ENCODE peak calls at places on chromosomes 12 and 14, in seven cellular contexts. One of them, this sample, is unnamed.

GRCh38 chr12:123971770-123972447 is 722 bp downstream of the CCDC92 start:
- DNase-seq in IMR-90: peak; percentile 50
- DNase-seq in H9: peak; percentile 96
- DNase-seq in mesenchymal stem cell: peak; percentile 63
- DNase-seq in mesendoderm: peak; percentile 94
- DNase-seq in H1: peak; percentile 85
- DNase-seq in neuronal stem cell: peak; percentile 49
- DNase-seq in this sample: peak; percentile 47

GRCh38 chr14:58216544-58216943 is 16.6 kb downstream of the ACTR10 start:
- DNase-seq in IMR-90: peak; percentile 32
- DNase-seq in H9: no peak
- DNase-seq in mesenchymal stem cell: peak; percentile 30
- DNase-seq in mesendoderm: no peak
- DNase-seq in H1: no peak
- DNase-seq in neuronal stem cell: no peak
- DNase-seq in this sample: no peak

GRCh38 chr12:96578526-96579125 is 89.2 kb downstream of the CFAP54 start:
- DNase-seq in IMR-90: peak; percentile 64
- DNase-seq in H9: no peak
- DNase-seq in mesenchymal stem cell: peak; percentile 65
- DNase-seq in mesendoderm: peak; percentile 69
- DNase-seq in H1: no peak
- DNase-seq in neuronal stem cell: peak; percentile 43
- DNase-seq in this sample: no peak

GRCh38 chr14:81384900-81385299 is 15.2 kb downstream of the STON2 start:
- DNase-seq in IMR-90: no peak
- DNase-seq in H9: no peak
- DNase-seq in mesenchymal stem cell: no peak
- DNase-seq in mesendoderm: no peak
- DNase-seq in H1: no peak
- DNase-seq in neuronal stem cell: no peak
- DNase-seq in this sample: no peak

GRCh38 chr12:105485321-105485910 is 154.9 kb downstream of the C12orf75 start:
- DNase-seq in IMR-90: peak; percentile 65
- DNase-seq in H9: no peak
- DNase-seq in mesenchymal stem cell: peak; percentile 41
- DNase-seq in mesendoderm: peak; percentile 62
- DNase-seq in H1: no peak
- DNase-seq in neuronal stem cell: no peak
- DNase-seq in this sample: peak; percentile 92

GRCh38 chr14:68365228-68365627 is 427.6 kb downstream of the ZFP36L1 start:
- DNase-seq in IMR-90: peak; percentile 82
- DNase-seq in H9: no peak
- DNase-seq in mesenchymal stem cell: peak; percentile 79
- DNase-seq in mesendoderm: no peak
- DNase-seq in H1: no peak
- DNase-seq in neuronal stem cell: no peak
- DNase-seq in this sample: peak; percentile 84

GRCh38 chr12:17528394-17528793 is 561.6 kb downstream of the RERGL start:
- DNase-seq in IMR-90: no peak
- DNase-seq in H9: peak; percentile 48
- DNase-seq in mesenchymal stem cell: no peak
- DNase-seq in mesendoderm: peak; percentile 71
- DNase-seq in H1: no peak
- DNase-seq in neuronal stem cell: no peak
- DNase-seq in this sample: no peak

GRCh38 chr12:58253663-58254062 is 312.3 kb downstream of the ATP23 start:
- DNase-seq in IMR-90: no peak
- DNase-seq in H9: no peak
- DNase-seq in mesenchymal stem cell: no peak
- DNase-seq in mesendoderm: no peak
- DNase-seq in H1: no peak
- DNase-seq in neuronal stem cell: no peak
- DNase-seq in this sample: no peak

GRCh38 chr12:121282072-121282742 is 14.3 kb downstream of the CAMKK2 start:
- DNase-seq in IMR-90: no peak
- DNase-seq in H9: no peak
- DNase-seq in mesenchymal stem cell: no peak
- DNase-seq in mesendoderm: peak; percentile 30
- DNase-seq in H1: no peak
- DNase-seq in neuronal stem cell: no peak
- DNase-seq in this sample: no peak

GRCh38 chr12:27474344-27474743 is 27.8 kb downstream of the SMCO2 start:
- DNase-seq in IMR-90: peak; percentile 85
- DNase-seq in H9: no peak
- DNase-seq in mesenchymal stem cell: peak; percentile 86
- DNase-seq in mesendoderm: no peak
- DNase-seq in H1: no peak
- DNase-seq in neuronal stem cell: no peak
- DNase-seq in this sample: no peak

GRCh38 chr12:29070309-29070708 is 78.8 kb upstream of the FAR2 start:
- DNase-seq in IMR-90: no peak
- DNase-seq in H9: no peak
- DNase-seq in mesenchymal stem cell: no peak
- DNase-seq in mesendoderm: no peak
- DNase-seq in H1: no peak
- DNase-seq in neuronal stem cell: no peak
- DNase-seq in this sample: no peak

GRCh38 chr14:101588286-101588975 is 27.1 kb downstream of the DIO3 start:
- DNase-seq in IMR-90: no peak
- DNase-seq in H9: no peak
- DNase-seq in mesenchymal stem cell: no peak
- DNase-seq in mesendoderm: no peak
- DNase-seq in H1: no peak
- DNase-seq in neuronal stem cell: no peak
- DNase-seq in this sample: no peak

GRCh38 chr14:64857979-64858740 is 21.5 kb downstream of the SPTB start:
- DNase-seq in IMR-90: no peak
- DNase-seq in H9: no peak
- DNase-seq in mesenchymal stem cell: no peak
- DNase-seq in mesendoderm: peak; percentile 55
- DNase-seq in H1: no peak
- DNase-seq in neuronal stem cell: no peak
- DNase-seq in this sample: no peak

GRCh38 chr14:36525746-36526099 is 5.7 kb upstream of the NKX2-1 start:
- DNase-seq in IMR-90: no peak
- DNase-seq in H9: no peak
- DNase-seq in mesenchymal stem cell: no peak
- DNase-seq in mesendoderm: no peak
- DNase-seq in H1: no peak
- DNase-seq in neuronal stem cell: no peak
- DNase-seq in this sample: no peak

GRCh38 chr14:53879747-53880146 is 76.9 kb downstream of the BMP4 start:
- DNase-seq in IMR-90: no peak
- DNase-seq in H9: no peak
- DNase-seq in mesenchymal stem cell: no peak
- DNase-seq in mesendoderm: no peak
- DNase-seq in H1: no peak
- DNase-seq in neuronal stem cell: no peak
- DNase-seq in this sample: no peak
- H3K23ac ChIP-seq in IMR-90: no peak overlapping the region
- H3K23ac ChIP-seq in H9: no peak overlapping the region
- H3K23ac ChIP-seq in mesenchymal stem cell: no peak overlapping the region
- H3K23ac ChIP-seq in mesendoderm: no peak overlapping the region
- H3K23ac ChIP-seq in H1: no peak overlapping the region
- H3K23ac ChIP-seq in neuronal stem cell: no peak overlapping the region
- H3K23ac ChIP-seq in this sample: no peak overlapping the region

DNA sequence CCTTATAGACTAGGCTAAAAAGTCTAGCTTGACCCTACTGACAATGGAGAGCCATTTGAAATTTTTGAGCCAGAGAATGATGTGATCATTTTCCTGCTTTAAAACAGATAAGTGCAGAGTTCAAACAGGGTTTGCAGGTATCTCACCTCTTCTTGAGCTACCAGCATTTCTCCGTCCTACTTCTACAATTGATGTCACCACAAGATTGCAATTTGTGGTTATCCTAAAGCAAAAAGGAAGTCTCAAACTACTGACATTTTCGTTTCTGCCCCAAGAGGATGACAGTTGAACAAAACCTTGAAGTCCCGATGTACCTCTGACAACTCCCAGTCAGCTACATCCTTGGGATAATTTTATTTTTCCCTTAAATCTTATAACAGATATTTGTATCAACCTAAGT is 86.7 kb downstream of the PTGER2 start:
- DNase-seq in IMR-90: no peak
- DNase-seq in H9: no peak
- DNase-seq in mesenchymal stem cell: no peak
- DNase-seq in mesendoderm: no peak
- DNase-seq in H1: no peak
- DNase-seq in neuronal stem cell: no peak
- DNase-seq in this sample: no peak
- H3K23ac ChIP-seq in IMR-90: no peak overlapping the region
- H3K23ac ChIP-seq in H9: no peak overlapping the region
- H3K23ac ChIP-seq in mesenchymal stem cell: no peak overlapping the region
- H3K23ac ChIP-seq in mesendoderm: no peak overlapping the region
- H3K23ac ChIP-seq in H1: no peak overlapping the region
- H3K23ac ChIP-seq in neuronal stem cell: no peak overlapping the region
- H3K23ac ChIP-seq in this sample: no peak overlapping the region

GRCh38 chr12:93443576-93443975 is 1.8 kb upstream of the UBE2N start:
- DNase-seq in IMR-90: no peak
- DNase-seq in H9: no peak
- DNase-seq in mesenchymal stem cell: no peak
- DNase-seq in mesendoderm: no peak
- DNase-seq in H1: no peak
- DNase-seq in neuronal stem cell: no peak
- DNase-seq in this sample: no peak
- H3K23ac ChIP-seq in IMR-90: no peak overlapping the region
- H3K23ac ChIP-seq in H9: no peak overlapping the region
- H3K23ac ChIP-seq in mesenchymal stem cell: no peak overlapping the region
- H3K23ac ChIP-seq in mesendoderm: no peak overlapping the region
- H3K23ac ChIP-seq in H1: no peak overlapping the region
- H3K23ac ChIP-seq in neuronal stem cell: no peak overlapping the region
- H3K23ac ChIP-seq in this sample: no peak overlapping the region

GRCh38 chr14:95660550-95661515 is 25.4 kb upstream of the TCL1B start:
- DNase-seq in IMR-90: no peak
- DNase-seq in H9: no peak
- DNase-seq in mesenchymal stem cell: no peak
- DNase-seq in mesendoderm: peak; percentile 55
- DNase-seq in H1: no peak
- DNase-seq in neuronal stem cell: no peak
- DNase-seq in this sample: no peak
- H3K23ac ChIP-seq in IMR-90: no peak overlapping the region
- H3K23ac ChIP-seq in H9: no peak overlapping the region
- H3K23ac ChIP-seq in mesenchymal stem cell: no peak overlapping the region
- H3K23ac ChIP-seq in mesendoderm: peak overlapping the region; percentile 1
- H3K23ac ChIP-seq in H1: no peak overlapping the region
- H3K23ac ChIP-seq in neuronal stem cell: no peak overlapping the region
- H3K23ac ChIP-seq in this sample: no peak overlapping the region

GRCh38 chr12:15712160-15712559 is 77.0 kb downstream of the EPS8 start:
- DNase-seq in IMR-90: no peak
- DNase-seq in H9: no peak
- DNase-seq in mesenchymal stem cell: no peak
- DNase-seq in mesendoderm: no peak
- DNase-seq in H1: no peak
- DNase-seq in neuronal stem cell: no peak
- DNase-seq in this sample: no peak

GRCh38 chr12:15710860-15711510 is 78.2 kb downstream of the EPS8 start:
- DNase-seq in IMR-90: no peak
- DNase-seq in H9: no peak
- DNase-seq in mesenchymal stem cell: no peak
- DNase-seq in mesendoderm: no peak
- DNase-seq in H1: no peak
- DNase-seq in neuronal stem cell: no peak
- DNase-seq in this sample: no peak

GRCh38 chr12:15709524-15709923 is 79.7 kb downstream of the EPS8 start:
- DNase-seq in IMR-90: no peak
- DNase-seq in H9: peak; percentile 33
- DNase-seq in mesenchymal stem cell: no peak
- DNase-seq in mesendoderm: no peak
- DNase-seq in H1: no peak
- DNase-seq in neuronal stem cell: peak; percentile 36
- DNase-seq in this sample: no peak

GRCh38 chr12:15714256-15714655 is 74.9 kb downstream of the EPS8 start:
- DNase-seq in IMR-90: no peak
- DNase-seq in H9: no peak
- DNase-seq in mesenchymal stem cell: no peak
- DNase-seq in mesendoderm: no peak
- DNase-seq in H1: no peak
- DNase-seq in neuronal stem cell: no peak
- DNase-seq in this sample: no peak

GRCh38 chr12:15712823-15713663 is 76.1 kb downstream of the EPS8 start:
- DNase-seq in IMR-90: no peak
- DNase-seq in H9: no peak
- DNase-seq in mesenchymal stem cell: no peak
- DNase-seq in mesendoderm: no peak
- DNase-seq in H1: no peak
- DNase-seq in neuronal stem cell: no peak
- DNase-seq in this sample: no peak
- H3K23ac ChIP-seq in IMR-90: no peak overlapping the region
- H3K23ac ChIP-seq in H9: no peak overlapping the region
- H3K23ac ChIP-seq in mesenchymal stem cell: no peak overlapping the region
- H3K23ac ChIP-seq in mesendoderm: no peak overlapping the region
- H3K23ac ChIP-seq in H1: no peak overlapping the region
- H3K23ac ChIP-seq in neuronal stem cell: no peak overlapping the region
- H3K23ac ChIP-seq in this sample: no peak overlapping the region

GRCh38 chr12:43945983-43946382 is 110.1 kb downstream of the TMEM117 start:
- DNase-seq in IMR-90: peak; percentile 7
- DNase-seq in H9: no peak
- DNase-seq in mesenchymal stem cell: no peak
- DNase-seq in mesendoderm: no peak
- DNase-seq in H1: no peak
- DNase-seq in neuronal stem cell: no peak
- DNase-seq in this sample: no peak

GRCh38 chr12:43937947-43938346 is 102.1 kb downstream of the TMEM117 start:
- DNase-seq in IMR-90: peak; percentile 25
- DNase-seq in H9: peak; percentile 35
- DNase-seq in mesenchymal stem cell: no peak
- DNase-seq in mesendoderm: peak; percentile 33
- DNase-seq in H1: no peak
- DNase-seq in neuronal stem cell: no peak
- DNase-seq in this sample: peak; percentile 6

DNA sequence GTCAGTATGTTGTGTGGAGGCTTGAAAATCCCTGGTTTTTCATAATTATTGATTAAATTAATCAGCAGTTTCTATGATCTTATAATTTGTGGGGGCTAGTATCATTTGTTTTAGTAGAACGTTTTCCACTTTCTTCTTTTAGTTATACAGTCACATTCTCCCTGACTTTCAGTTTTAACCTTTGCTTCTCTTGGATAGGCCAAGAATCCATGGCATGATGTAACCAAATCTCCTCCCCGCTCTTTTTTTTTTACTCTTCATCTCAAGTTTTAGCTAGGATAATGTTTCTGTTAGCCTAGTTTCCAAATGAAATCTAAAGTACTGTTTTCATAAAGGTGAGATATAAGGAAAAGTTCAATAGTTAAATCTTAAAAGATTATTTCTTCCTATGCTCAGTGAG is 106.5 kb downstream of the TMEM117 start:
- DNase-seq in IMR-90: peak; percentile 24
- DNase-seq in H9: no peak
- DNase-seq in mesenchymal stem cell: no peak
- DNase-seq in mesendoderm: no peak
- DNase-seq in H1: no peak
- DNase-seq in neuronal stem cell: no peak
- DNase-seq in this sample: no peak
- H3K23ac ChIP-seq in IMR-90: no peak overlapping the region
- H3K23ac ChIP-seq in H9: no peak overlapping the region
- H3K23ac ChIP-seq in mesenchymal stem cell: no peak overlapping the region
- H3K23ac ChIP-seq in mesendoderm: no peak overlapping the region
- H3K23ac ChIP-seq in H1: no peak overlapping the region
- H3K23ac ChIP-seq in neuronal stem cell: no peak overlapping the region
- H3K23ac ChIP-seq in this sample: no peak overlapping the region

This sample was measured in trophoblast cell.